ENCODE peak calls at places on chromosome 16, in five cellular contexts. W is tibial artery, B is A549, C is SK-N-SH, A is fibroblast of lung. S is an unnamed sample.

GRCh38 chr16:86868746-86869145 is 290.4 kb downstream of the FOXL1 start:
- DNase-seq in A (no peak), C (no peak), W (no peak), B (no peak), S (no peak)

GRCh38 chr16:85430523-85431381 is 182.4 kb upstream of the GSE1 start:
- DNase-seq in A (no peak), C (peak; percentile 72), W (no peak), B (no peak), S (no peak)

GRCh38 chr16:17647879-17648649 is 177.3 kb upstream of the XYLT1 start:
- DNase-seq in C (peak; percentile 44), A (no peak), B (no peak), W (no peak), S (no peak)

GRCh38 chr16:68371706-68372380 is 61.0 kb downstream of the PRMT7 start:
- DNase-seq in A (no peak), C (no peak), B (no peak), W (no peak), S (no peak)

GRCh38 chr16:71367243-71367976 is 8.9 kb downstream of the CALB2 start:
- DNase-seq in W (no peak), B (peak; percentile 73), C (peak; percentile 82), A (peak; percentile 20), S (no peak)

GRCh38 chr16:16175296-16175695 is 48.0 kb downstream of the ABCC6 start:
- DNase-seq in C (peak; percentile 70), A (no peak), B (no peak), W (no peak), S (no peak)

GRCh38 chr16:84308120-84308519 is 13.4 kb downstream of the WFDC1 start:
- DNase-seq in C (peak; percentile 83), B (peak; percentile 64), W (peak; percentile 57), A (peak; percentile 39), S (no peak)

GRCh38 chr16:73020409-73020884 is 27.5 kb downstream of the ZFHX3 start:
- DNase-seq in A (peak; percentile 96), B (peak; percentile 90), C (no peak), W (peak; percentile 85), S (no peak)

DNA sequence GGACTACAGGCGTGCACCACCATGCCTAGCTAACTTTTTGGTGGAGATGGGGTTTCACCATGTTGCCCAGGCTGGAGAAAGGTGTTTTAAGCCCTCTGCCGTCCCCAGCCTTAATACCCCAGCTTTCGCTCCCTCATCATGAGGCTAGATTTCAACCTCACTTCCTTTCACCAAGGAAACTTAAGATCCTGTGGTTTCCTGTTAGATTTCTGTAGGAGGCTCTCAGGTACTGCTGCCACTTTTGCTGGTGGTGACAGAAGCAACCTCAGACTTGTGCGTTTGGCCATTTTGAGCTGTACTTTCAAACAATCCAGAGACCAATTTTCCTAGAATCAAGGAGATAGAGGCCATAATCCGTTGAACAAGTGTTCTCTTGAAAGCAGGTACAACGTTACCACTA is 36.2 kb downstream of the MPHOSPH6 start:
- DNase-seq in B (no peak), W (no peak), C (no peak), A (no peak), S (no peak)
- H3K27ac ChIP-seq in B (no peak overlapping the region), W (no peak overlapping the region), C (no peak overlapping the region), A (no peak overlapping the region), S (no peak overlapping the region)

GRCh38 chr16:76123966-76124365 is 153.2 kb upstream of the CNTNAP4 start:
- DNase-seq in B (no peak), A (no peak), C (no peak), W (no peak), S (no peak)
- H3K4me1 ChIP-seq in B (no peaks in the 10 kb centered on the region), A (no peaks in the 10 kb centered on the region), C (no peaks in the 10 kb centered on the region), W (no peaks in the 10 kb centered on the region), S (no peaks in the 10 kb centered on the region)

DNA sequence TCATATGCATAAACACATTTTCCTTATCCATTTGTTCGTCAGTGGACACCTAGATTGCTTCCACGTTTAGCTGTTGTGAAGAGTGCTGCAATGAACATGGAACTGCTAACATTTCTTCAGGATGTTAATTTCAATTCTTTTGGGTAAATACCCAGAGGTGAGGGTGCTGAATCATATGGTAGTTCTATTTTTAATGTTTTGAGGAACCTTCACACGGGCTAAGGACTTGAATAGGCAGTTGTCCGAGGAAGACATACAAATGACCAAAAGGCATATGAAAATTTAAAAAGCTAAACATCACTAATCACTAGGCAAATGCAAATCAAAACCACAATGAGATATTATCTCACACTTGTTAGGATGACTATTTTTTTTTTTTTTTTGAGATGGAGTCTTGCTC is 173.3 kb downstream of the PRKCB start:
- DNase-seq in C (no peak), B (no peak), A (no peak), W (no peak), S (no peak)
- H3K27ac ChIP-seq in C (no peak overlapping the region), B (no peak overlapping the region), A (no peak overlapping the region), W (no peak overlapping the region), S (no peak overlapping the region)

DNA sequence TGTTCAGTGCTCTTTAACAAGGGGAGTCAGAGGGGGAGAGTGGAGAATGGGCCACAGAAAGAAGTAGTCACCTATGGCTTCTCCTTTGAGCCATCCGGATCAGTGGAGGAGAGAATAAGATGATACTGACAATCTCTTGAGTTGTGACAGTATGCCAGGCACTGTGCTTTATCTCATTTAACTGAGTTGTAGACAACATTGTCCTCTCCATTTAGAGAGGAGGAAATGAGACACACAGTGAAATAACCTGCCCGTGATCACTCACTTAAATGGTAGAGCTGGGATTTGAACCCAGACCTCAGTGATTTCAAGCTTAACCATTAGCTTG is 17.8 kb upstream of the EEF2K start:
- DNase-seq in B (no peak), C (no peak), W (no peak), A (no peak), S (no peak)
- H3K4me1 ChIP-seq in B (peaks cover 10% of the 10 kb centered on the region), C (peaks cover 22% of the 10 kb centered on the region), W (peaks cover 26% of the 10 kb centered on the region), A (peaks cover 8% of the 10 kb centered on the region), S (peaks cover 9% of the 10 kb centered on the region)

GRCh38 chr16:2159052-2159838 is 3.7 kb downstream of the TRAF7 start:
- DNase-seq in B (peak; percentile 57), W (peak; percentile 43), A (peak; percentile 85), C (no peak), S (no peak)
- H3K27ac ChIP-seq in B (peak overlapping the region; percentile 3), W (peak overlapping the region; percentile 52), A (peak overlapping the region; percentile 95), C (no peak overlapping the region), S (no peak overlapping the region)